ENCODE peak calls at places on chromosomes 13 and 19, in ten cellular contexts. Q, U, K, I, L, E, C, P, R and D are unnamed samples.
A peak's percentile ranks its signal among the peaks of the same experiment; 100 is the strongest.

GRCh38 chr19:1214862-1215731 is 9.5 kb downstream of the STK11 start:
- DNase-seq in U (peak; percentile 73), Q (no peak), I (peak; percentile 95), R (no peak), P (no peak), C (no peak), K (no peak), L (peak; percentile 80), E (no peak), D (no peak)

GRCh38 chr13:113129921-113130750 is 7.5 kb downstream of the F10 start:
- DNase-seq in C (no peak), K (no peak), R (no peak), P (no peak), I (peak; percentile 56), U (peak; percentile 45), L (peak; percentile 84), Q (no peak), E (no peak), D (no peak)

GRCh38 chr13:21069561-21070004 is 8.2 kb upstream of the LATS2 start:
- DNase-seq in K (no peak), I (no peak), E (peak; percentile 95), Q (no peak), U (no peak), L (no peak), R (peak; percentile 41), C (no peak), P (no peak), D (peak; percentile 57)

GRCh38 chr13:98909016-98909415 is 68.8 kb downstream of the DOCK9 start:
- DNase-seq in Q (no peak), R (no peak), P (no peak), C (no peak), U (no peak), K (no peak), L (no peak), E (peak; percentile 35), I (no peak), D (no peak)

GRCh38 chr19:2983351-2984195 is 6.2 kb downstream of the TLE6 start:
- DNase-seq in C (peak; percentile 56), L (peak; percentile 84), R (no peak), U (no peak), I (peak; percentile 95), K (peak; percentile 60), P (peak; percentile 30), Q (no peak), E (peak; percentile 44), D (peak; percentile 53)

GRCh38 chr19:19746286-19747213 is 13.6 kb upstream of the ZNF14 start:
- DNase-seq in P (no peak), K (no peak), R (no peak), U (no peak), L (no peak), C (no peak), Q (no peak), E (no peak), I (no peak), D (no peak)

GRCh38 chr19:7191946-7192691 is 102.1 kb downstream of the INSR start:
- DNase-seq in E (peak; percentile 46), C (no peak), L (no peak), P (peak; percentile 19), K (no peak), U (no peak), I (no peak), Q (peak; percentile 48), R (no peak), D (no peak)

GRCh38 chr19:2320057-2320456 is 8.3 kb downstream of the LSM7 start:
- DNase-seq in R (no peak), E (no peak), P (no peak), I (no peak), K (no peak), U (no peak), L (no peak), C (no peak), Q (no peak), D (no peak)

GRCh38 chr13:38582133-38582532 is 104.7 kb upstream of the FREM2 start:
- DNase-seq in C (peak; percentile 34), R (no peak), I (no peak), E (peak; percentile 52), P (no peak), Q (no peak), U (no peak), L (no peak), K (peak; percentile 12), D (no peak)

GRCh38 chr19:54551293-54551692 is 22.3 kb upstream of the LILRA2 start:
- DNase-seq in K (no peak), P (no peak), Q (peak; percentile 56), I (no peak), C (no peak), U (no peak), L (no peak), R (no peak), E (no peak), D (no peak)

GRCh38 chr19:7870571-7871279 is 3.5 kb downstream of the PRR36 start:
- DNase-seq in Q (peak; percentile 62), U (no peak), L (no peak), P (peak; percentile 67), I (no peak), K (peak; percentile 21), R (no peak), C (no peak), E (peak; percentile 50), D (no peak)

GRCh38 chr19:18991050-18991449 is 42.3 kb downstream of the SUGP2 start:
- DNase-seq in E (no peak), C (no peak), Q (no peak), L (no peak), I (no peak), U (no peak), P (no peak), R (no peak), K (no peak), D (no peak)

GRCh38 chr13:40261947-40262346 is 404.5 kb downstream of the FOXO1 start:
- DNase-seq in K (no peak), C (no peak), E (no peak), R (no peak), I (no peak), U (no peak), P (no peak), Q (no peak), L (no peak), D (no peak)

GRCh38 chr13:43879323-43880181 is at the start of the genes CCDC122 and LACC1:
- DNase-seq in C (peak; percentile 51), R (peak; percentile 79), E (peak; percentile 93), I (peak; percentile 89), Q (peak; percentile 69), U (peak; percentile 93), P (peak; percentile 88), L (peak; percentile 94), K (peak; percentile 69), D (peak; percentile 47)

GRCh38 chr13:101417043-101417406 is 717 bp upstream of the NALCN start:
- DNase-seq in I (no peak), Q (no peak), C (no peak), K (peak; percentile 84), R (no peak), U (no peak), E (peak; percentile 71), P (no peak), L (no peak), D (no peak)

GRCh38 chr13:33125821-33126570 is 109.8 kb downstream of the KL start:
- DNase-seq in P (no peak), E (peak; percentile 97), K (no peak), U (no peak), I (peak; percentile 78), C (no peak), R (peak; percentile 79), L (peak; percentile 71), Q (no peak), D (peak; percentile 84)

GRCh38 chr19:19451429-19452240 is 46.2 kb downstream of the GATAD2A start:
- DNase-seq in E (no peak), Q (peak; percentile 49), L (peak; percentile 6), K (no peak), U (no peak), P (no peak), C (no peak), R (no peak), I (no peak), D (no peak)

GRCh38 chr13:106911602-106912001 is 343.7 kb upstream of the ARGLU1 start:
- DNase-seq in E (no peak), P (no peak), I (no peak), Q (no peak), R (no peak), L (no peak), U (no peak), K (no peak), C (no peak), D (no peak)

GRCh38 chr13:46546084-46546786 is 6.7 kb upstream of the LRCH1 start:
- DNase-seq in C (no peak), P (no peak), U (no peak), E (no peak), K (no peak), R (no peak), L (no peak), Q (no peak), I (no peak), D (no peak)

GRCh38 chr19:16045893-16046292 is 30.4 kb upstream of the TPM4 start:
- DNase-seq in C (no peak), Q (no peak), I (no peak), P (no peak), L (no peak), U (no peak), E (no peak), K (no peak), R (no peak), D (no peak)

GRCh38 chr13:114099191-114099590 is 33.2 kb downstream of the RASA3 start:
- DNase-seq in E (peak; percentile 97), C (no peak), P (peak; percentile 60), K (no peak), I (peak; percentile 95), Q (no peak), L (peak; percentile 81), U (peak; percentile 45), R (peak; percentile 57), D (peak; percentile 80)

GRCh38 chr19:46390866-46391265 is 22.5 kb downstream of the CCDC8 start:
- DNase-seq in P (no peak), Q (no peak), U (peak; percentile 39), I (peak; percentile 67), K (no peak), C (no peak), R (no peak), L (peak; percentile 30), E (peak; percentile 30), D (no peak)

GRCh38 chr19:45523642-45524256 is 16.5 kb downstream of the VASP start:
- DNase-seq in E (peak; percentile 90), Q (peak; percentile 72), U (peak; percentile 81), C (peak; percentile 67), L (peak; percentile 85), I (peak; percentile 88), R (peak; percentile 83), K (peak; percentile 74), P (peak; percentile 85), D (peak; percentile 83)

GRCh38 chr13:38981096-38981495 is 9.5 kb downstream of the STOML3 start:
- DNase-seq in C (no peak), U (no peak), I (no peak), P (no peak), K (no peak), E (no peak), L (no peak), R (no peak), Q (no peak), D (no peak)

GRCh38 chr13:34035676-34036325 is 217.9 kb downstream of the RFC3 start:
- DNase-seq in Q (no peak), L (no peak), I (no peak), U (no peak), E (peak; percentile 42), K (peak; percentile 54), C (no peak), P (no peak), R (no peak), D (no peak)

GRCh38 chr19:46935066-46935663 is 74.4 kb downstream of the ARHGAP35 start:
- DNase-seq in L (no peak), I (no peak), U (no peak), K (no peak), R (no peak), Q (no peak), C (no peak), P (no peak), E (no peak), D (no peak)

GRCh38 chr13:23901365-23901764 is 4.1 kb upstream of the C1QTNF9B start:
- DNase-seq in R (no peak), K (no peak), C (no peak), P (no peak), I (no peak), E (peak; percentile 41), Q (no peak), U (no peak), L (no peak), D (no peak)

GRCh38 chr13:108705031-108705430 is 75.6 kb downstream of the MYO16 start:
- DNase-seq in C (no peak), L (no peak), U (no peak), Q (no peak), R (peak; percentile 37), K (no peak), E (no peak), I (no peak), P (no peak), D (no peak)